ENCODE peak calls at places on chromosomes 5 and 9, in five cellular contexts. One of them, this sample, is unnamed. For H3K27me3, the result is how much of the 10 kb centered on the place peaks cover.

GRCh38 chr9:9950813-9951212 is 662.0 kb downstream of the PTPRD start:
- DNase-seq in HepG2: no peak
- DNase-seq in H1: no peak
- DNase-seq in SK-N-SH: no peak
- DNase-seq in GM12878: no peak
- DNase-seq in this sample: peak

GRCh38 chr5:88524941-88525340 is 256.3 kb upstream of the TMEM161B start:
- DNase-seq in HepG2: no peak
- DNase-seq in H1: no peak
- DNase-seq in SK-N-SH: no peak
- DNase-seq in GM12878: no peak
- DNase-seq in this sample: no peak

GRCh38 chr5:56259002-56259511 is 25.9 kb upstream of the ANKRD55 start:
- DNase-seq in HepG2: peak
- DNase-seq in H1: no peak
- DNase-seq in SK-N-SH: no peak
- DNase-seq in GM12878: peak
- DNase-seq in this sample: peak

GRCh38 chr5:74149395-74149794 is 491.1 kb downstream of the ENC1 start:
- DNase-seq in HepG2: no peak
- DNase-seq in H1: no peak
- DNase-seq in SK-N-SH: no peak
- DNase-seq in GM12878: no peak
- DNase-seq in this sample: peak

GRCh38 chr9:133470427-133470924 is 8.4 kb downstream of the SLC2A6 start:
- DNase-seq in HepG2: no peak
- DNase-seq in H1: no peak
- DNase-seq in SK-N-SH: no peak
- DNase-seq in GM12878: no peak
- DNase-seq in this sample: no peak

GRCh38 chr9:130390371-130390770 is 54.4 kb upstream of the ASS1 start:
- DNase-seq in HepG2: no peak
- DNase-seq in H1: no peak
- DNase-seq in SK-N-SH: no peak
- DNase-seq in GM12878: no peak
- DNase-seq in this sample: no peak

GRCh38 chr5:307794-308579 is 13.5 kb upstream of the AHRR start:
- DNase-seq in HepG2: no peak
- DNase-seq in H1: no peak
- DNase-seq in SK-N-SH: no peak
- DNase-seq in GM12878: no peak
- DNase-seq in this sample: no peak

GRCh38 chr9:70589571-70590263 is 175.3 kb upstream of the KLF9 start:
- DNase-seq in HepG2: no peak
- DNase-seq in H1: no peak
- DNase-seq in SK-N-SH: no peak
- DNase-seq in GM12878: no peak
- DNase-seq in this sample: peak

GRCh38 chr5:44935262-44935661 is 126.5 kb downstream of the MRPS30 start:
- DNase-seq in HepG2: no peak
- DNase-seq in H1: peak
- DNase-seq in SK-N-SH: no peak
- DNase-seq in GM12878: no peak
- DNase-seq in this sample: no peak
- TF ChIP-seq RAD21 in HepG2: no peak
- TF ChIP-seq RAD21 in H1: peak
- TF ChIP-seq RAD21 in SK-N-SH: no peak
- TF ChIP-seq RAD21 in GM12878: peak
- TF ChIP-seq RAD21 in this sample: no peak

DNA sequence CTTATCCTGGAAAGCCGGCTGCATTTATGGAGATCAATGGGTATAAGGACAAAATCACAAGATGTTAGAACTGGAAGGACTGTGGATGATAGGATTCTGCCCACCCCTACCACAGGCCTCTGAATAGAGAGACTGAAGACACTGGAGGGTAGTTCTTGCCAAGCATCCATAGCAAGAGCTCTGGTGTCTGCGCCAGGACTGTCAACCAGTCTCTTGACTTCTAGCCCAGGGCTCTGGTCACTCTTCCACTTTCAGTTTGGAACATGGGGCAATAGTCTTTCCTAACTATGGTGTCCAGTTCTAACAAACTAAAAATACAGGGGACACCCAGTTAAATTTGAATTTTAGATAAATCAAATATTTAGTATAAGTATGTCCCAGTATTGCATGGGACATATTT is 23.4 kb downstream of the LARP1 start:
- DNase-seq in HepG2: no peak
- DNase-seq in H1: no peak
- DNase-seq in SK-N-SH: no peak
- DNase-seq in GM12878: no peak
- DNase-seq in this sample: no peak
- H3K4me2 ChIP-seq in HepG2: no peak
- H3K4me2 ChIP-seq in H1: no peak
- H3K4me2 ChIP-seq in SK-N-SH: no peak
- H3K4me2 ChIP-seq in GM12878: no peak
- H3K4me2 ChIP-seq in this sample: no peak

DNA sequence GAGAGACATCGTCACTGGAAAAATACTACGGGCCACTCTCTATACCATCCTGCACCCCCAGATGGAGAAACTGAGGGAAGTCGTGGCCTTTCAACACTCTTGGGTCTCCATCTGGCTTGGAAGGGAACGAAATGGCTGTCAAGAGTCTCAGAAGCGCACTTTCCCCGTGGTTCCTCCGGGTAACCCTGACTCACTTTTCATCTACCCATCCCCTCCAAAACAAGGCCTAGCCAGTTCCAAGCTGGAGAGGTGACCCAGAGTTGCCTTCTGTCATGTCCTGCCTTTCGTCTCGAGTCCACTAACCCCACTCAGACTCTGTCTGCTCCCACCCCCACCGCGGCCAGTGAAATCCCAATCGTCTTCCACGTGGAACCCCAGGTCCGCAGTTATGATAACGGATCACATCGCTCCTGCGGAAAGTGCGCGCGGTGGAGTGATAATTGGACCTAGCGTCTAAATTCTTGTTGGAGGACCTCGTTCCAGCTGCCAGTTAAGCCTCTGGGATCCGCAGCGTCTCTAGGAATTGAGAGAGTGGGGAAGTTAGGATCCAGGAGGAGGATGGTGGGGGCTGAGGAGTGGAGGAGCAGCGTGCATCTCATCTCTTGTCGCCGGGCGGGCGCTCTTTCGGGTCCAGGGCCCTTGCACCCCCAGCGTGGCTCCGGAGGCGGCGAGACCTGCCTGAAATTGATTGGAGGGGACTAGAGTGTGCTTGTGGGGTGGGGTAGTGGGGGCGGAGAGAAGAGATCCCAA is 4.6 kb downstream of the CDKN2A start:
- DNase-seq in HepG2: no peak
- DNase-seq in H1: peak
- DNase-seq in SK-N-SH: no peak
- DNase-seq in GM12878: no peak
- DNase-seq in this sample: no peak
- H3K27me3 ChIP-seq in HepG2: under half
- H3K27me3 ChIP-seq in H1: under half
- H3K27me3 ChIP-seq in SK-N-SH: under half
- H3K27me3 ChIP-seq in GM12878: under half
- H3K27me3 ChIP-seq in this sample: under half

DNA sequence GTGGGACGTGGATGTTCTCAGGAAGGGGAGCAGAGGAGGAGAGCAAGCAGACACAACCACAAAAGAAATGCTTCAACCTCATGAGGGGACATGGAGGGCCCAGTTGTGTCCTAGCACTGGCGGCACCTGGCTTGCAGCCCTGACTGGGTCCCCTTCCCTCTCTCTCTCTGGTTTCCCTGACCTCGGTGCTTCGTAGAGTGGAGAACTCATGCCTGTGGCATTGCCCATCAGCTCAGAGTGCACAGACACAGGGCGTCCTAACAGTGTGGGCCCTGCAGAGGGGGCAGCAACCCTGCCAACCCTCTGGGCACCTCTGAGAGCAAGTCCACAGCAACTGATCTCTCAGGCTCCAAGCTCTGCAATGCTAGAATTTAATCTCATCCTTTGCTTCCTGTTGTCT is 140.6 kb downstream of the BARX1 start:
- DNase-seq in HepG2: no peak
- DNase-seq in H1: peak
- DNase-seq in SK-N-SH: peak
- DNase-seq in GM12878: no peak
- DNase-seq in this sample: no peak
- TF ChIP-seq RAD21 in HepG2: no peak
- TF ChIP-seq RAD21 in H1: peak
- TF ChIP-seq RAD21 in SK-N-SH: peak
- TF ChIP-seq RAD21 in GM12878: no peak
- TF ChIP-seq RAD21 in this sample: no peak

GRCh38 chr5:72511371-72512178 is 4.4 kb upstream of the ZNF366 start:
- DNase-seq in HepG2: no peak
- DNase-seq in H1: no peak
- DNase-seq in SK-N-SH: no peak
- DNase-seq in GM12878: no peak
- DNase-seq in this sample: peak
- H3K4me2 ChIP-seq in HepG2: no peak
- H3K4me2 ChIP-seq in H1: no peak
- H3K4me2 ChIP-seq in SK-N-SH: peak
- H3K4me2 ChIP-seq in GM12878: no peak
- H3K4me2 ChIP-seq in this sample: peak

DNA sequence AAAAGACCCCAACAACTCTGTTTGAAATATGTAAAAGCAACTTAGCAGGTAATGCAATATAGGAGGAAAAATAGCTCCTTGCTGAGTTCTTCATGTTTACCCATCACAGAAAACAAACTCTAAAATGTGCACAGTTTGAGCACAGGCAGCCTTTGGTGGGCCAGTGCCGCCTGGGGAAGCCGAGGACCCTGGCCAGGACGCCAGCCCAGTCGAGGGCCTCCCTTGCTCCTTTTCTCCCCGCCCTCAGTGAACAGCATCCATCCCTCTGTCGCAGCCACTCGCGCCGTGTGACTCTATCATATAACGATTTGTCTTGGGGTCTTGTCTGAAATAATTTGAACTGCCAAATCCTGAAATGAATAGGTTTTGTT is 286.7 kb upstream of the IRX4 start:
- DNase-seq in HepG2: no peak
- DNase-seq in H1: no peak
- DNase-seq in SK-N-SH: no peak
- DNase-seq in GM12878: no peak
- DNase-seq in this sample: no peak
- H3K27me3 ChIP-seq in HepG2: under half
- H3K27me3 ChIP-seq in H1: under half
- H3K27me3 ChIP-seq in SK-N-SH: half or more
- H3K27me3 ChIP-seq in GM12878: under half
- H3K27me3 ChIP-seq in this sample: under half

GRCh38 chr5:127053049-127053448 is 20.3 kb downstream of the C5orf63 start:
- DNase-seq in HepG2: no peak
- DNase-seq in H1: no peak
- DNase-seq in SK-N-SH: no peak
- DNase-seq in GM12878: no peak
- DNase-seq in this sample: no peak

GRCh38 chr5:127046343-127047072 is 16.1 kb upstream of the MARCHF3 start:
- DNase-seq in HepG2: no peak
- DNase-seq in H1: no peak
- DNase-seq in SK-N-SH: no peak
- DNase-seq in GM12878: no peak
- DNase-seq in this sample: no peak

GRCh38 chr5:127055880-127056653 is 17.2 kb downstream of the C5orf63 start:
- DNase-seq in HepG2: no peak
- DNase-seq in H1: no peak
- DNase-seq in SK-N-SH: no peak
- DNase-seq in GM12878: no peak
- DNase-seq in this sample: no peak

GRCh38 chr5:127056896-127057295 is 16.4 kb downstream of the C5orf63 start:
- DNase-seq in HepG2: no peak
- DNase-seq in H1: no peak
- DNase-seq in SK-N-SH: no peak
- DNase-seq in GM12878: no peak
- DNase-seq in this sample: no peak

GRCh38 chr5:127051591-127051990 is 21.2 kb upstream of the MARCHF3 start:
- DNase-seq in HepG2: no peak
- DNase-seq in H1: no peak
- DNase-seq in SK-N-SH: no peak
- DNase-seq in GM12878: no peak
- DNase-seq in this sample: no peak
- TF ChIP-seq RAD21 in HepG2: no peak
- TF ChIP-seq RAD21 in H1: no peak
- TF ChIP-seq RAD21 in SK-N-SH: no peak
- TF ChIP-seq RAD21 in GM12878: no peak
- TF ChIP-seq RAD21 in this sample: no peak

This sample was measured in IMR-90.